ENCODE peak calls at places on chromosomes 11 and 22, in four cellular contexts. One of them, this sample, is unnamed.
A peak's percentile ranks its signal among the peaks of the same experiment; 100 is the strongest.

GRCh38 chr11:288328-289144 is at the start of gene PGGHG:
- DNase-seq in CD4-positive, CD25-positive, alpha-beta regulatory T cell: no peak
- DNase-seq in ascending aorta: peak; percentile 87
- DNase-seq in astrocyte: no peak
- DNase-seq in this sample: no peak

GRCh38 chr11:42234381-42235035 is 775.1 kb upstream of the LRRC4C start:
- DNase-seq in CD4-positive, CD25-positive, alpha-beta regulatory T cell: no peak
- DNase-seq in ascending aorta: no peak
- DNase-seq in astrocyte: peak; percentile 98
- DNase-seq in this sample: peak; percentile 58

GRCh38 chr11:8714622-8715225 is 32.1 kb downstream of the RPL27A start:
- DNase-seq in CD4-positive, CD25-positive, alpha-beta regulatory T cell: no peak
- DNase-seq in ascending aorta: no peak
- DNase-seq in astrocyte: peak; percentile 37
- DNase-seq in this sample: no peak

GRCh38 chr11:13667245-13667644 is 1.2 kb upstream of the FAR1 start:
- DNase-seq in CD4-positive, CD25-positive, alpha-beta regulatory T cell: peak; percentile 17
- DNase-seq in ascending aorta: no peak
- DNase-seq in astrocyte: no peak
- DNase-seq in this sample: peak; percentile 10

GRCh38 chr22:39932918-39933649 is 27.1 kb upstream of the TMA7B start:
- DNase-seq in CD4-positive, CD25-positive, alpha-beta regulatory T cell: peak; percentile 78
- DNase-seq in ascending aorta: no peak
- DNase-seq in astrocyte: no peak
- DNase-seq in this sample: no peak

GRCh38 chr11:32032478-32032877 is 58.4 kb upstream of the RCN1 start:
- DNase-seq in CD4-positive, CD25-positive, alpha-beta regulatory T cell: no peak
- DNase-seq in ascending aorta: no peak
- DNase-seq in astrocyte: no peak
- DNase-seq in this sample: no peak

GRCh38 chr22:49334589-49334873 is 493.1 kb downstream of the BRD1 start:
- DNase-seq in CD4-positive, CD25-positive, alpha-beta regulatory T cell: no peak
- DNase-seq in ascending aorta: no peak
- DNase-seq in astrocyte: no peak
- DNase-seq in this sample: no peak

GRCh38 chr11:75492181-75492820 is 33.4 kb downstream of the GDPD5 start:
- DNase-seq in CD4-positive, CD25-positive, alpha-beta regulatory T cell: peak; percentile 76
- DNase-seq in ascending aorta: no peak
- DNase-seq in astrocyte: no peak
- DNase-seq in this sample: no peak

GRCh38 chr22:32850591-32851517 is 49.3 kb downstream of the TIMP3 start:
- DNase-seq in CD4-positive, CD25-positive, alpha-beta regulatory T cell: no peak
- DNase-seq in ascending aorta: peak; percentile 91
- DNase-seq in astrocyte: no peak
- DNase-seq in this sample: peak; percentile 6

GRCh38 chr22:36194971-36195370 is 6.6 kb downstream of the APOL4 start:
- DNase-seq in CD4-positive, CD25-positive, alpha-beta regulatory T cell: peak; percentile 61
- DNase-seq in ascending aorta: peak; percentile 80
- DNase-seq in astrocyte: peak; percentile 44
- DNase-seq in this sample: no peak

GRCh38 chr11:9091044-9091936 is at the start of gene SCUBE2:
- DNase-seq in CD4-positive, CD25-positive, alpha-beta regulatory T cell: no peak
- DNase-seq in ascending aorta: no peak
- DNase-seq in astrocyte: no peak
- DNase-seq in this sample: no peak

GRCh38 chr11:75562836-75563484 is 907 bp downstream of the SERPINH1 start:
- DNase-seq in CD4-positive, CD25-positive, alpha-beta regulatory T cell: no peak
- DNase-seq in ascending aorta: no peak
- DNase-seq in astrocyte: peak; percentile 62
- DNase-seq in this sample: no peak

GRCh38 chr11:85540635-85541034 is 86.5 kb downstream of the DLG2 start:
- DNase-seq in CD4-positive, CD25-positive, alpha-beta regulatory T cell: no peak
- DNase-seq in ascending aorta: no peak
- DNase-seq in astrocyte: no peak
- DNase-seq in this sample: no peak

GRCh38 chr11:120622189-120622912 is 110.8 kb downstream of the GRIK4 start:
- DNase-seq in CD4-positive, CD25-positive, alpha-beta regulatory T cell: peak; percentile 14
- DNase-seq in ascending aorta: no peak
- DNase-seq in astrocyte: peak; percentile 4
- DNase-seq in this sample: no peak

GRCh38 chr22:50622723-50623327 is 5.1 kb downstream of the ARSA start:
- DNase-seq in CD4-positive, CD25-positive, alpha-beta regulatory T cell: no peak
- DNase-seq in ascending aorta: no peak
- DNase-seq in astrocyte: no peak
- DNase-seq in this sample: no peak

GRCh38 chr11:77147668-77148321 is 19.7 kb downstream of the MYO7A start:
- DNase-seq in CD4-positive, CD25-positive, alpha-beta regulatory T cell: peak; percentile 50
- DNase-seq in ascending aorta: no peak
- DNase-seq in astrocyte: no peak
- DNase-seq in this sample: no peak

GRCh38 chr11:118565062-118565461 is 669 bp downstream of the IFT46 start:
- DNase-seq in CD4-positive, CD25-positive, alpha-beta regulatory T cell: no peak
- DNase-seq in ascending aorta: peak; percentile 72
- DNase-seq in astrocyte: peak; percentile 9
- DNase-seq in this sample: no peak

GRCh38 chr11:129694538-129694937 is 121.1 kb upstream of the TMEM45B start:
- DNase-seq in CD4-positive, CD25-positive, alpha-beta regulatory T cell: peak; percentile 3
- DNase-seq in ascending aorta: no peak
- DNase-seq in astrocyte: no peak
- DNase-seq in this sample: no peak

GRCh38 chr22:19832476-19833108 is 22.1 kb downstream of the GNB1L start:
- DNase-seq in CD4-positive, CD25-positive, alpha-beta regulatory T cell: no peak
- DNase-seq in ascending aorta: no peak
- DNase-seq in astrocyte: no peak
- DNase-seq in this sample: no peak

GRCh38 chr11:86396403-86396802 is 21.7 kb downstream of the CCDC81 start:
- DNase-seq in CD4-positive, CD25-positive, alpha-beta regulatory T cell: no peak
- DNase-seq in ascending aorta: no peak
- DNase-seq in astrocyte: peak; percentile 68
- DNase-seq in this sample: peak; percentile 41

GRCh38 chr11:75773595-75774353 is 5.2 kb downstream of the DGAT2 start:
- DNase-seq in CD4-positive, CD25-positive, alpha-beta regulatory T cell: peak; percentile 69
- DNase-seq in ascending aorta: no peak
- DNase-seq in astrocyte: no peak
- DNase-seq in this sample: no peak

GRCh38 chr11:78319453-78319955 is 98.1 kb downstream of the GAB2 start:
- DNase-seq in CD4-positive, CD25-positive, alpha-beta regulatory T cell: no peak
- DNase-seq in ascending aorta: no peak
- DNase-seq in astrocyte: no peak
- DNase-seq in this sample: no peak

GRCh38 chr11:72989727-72990126 is 152.4 kb downstream of the FCHSD2 start:
- DNase-seq in CD4-positive, CD25-positive, alpha-beta regulatory T cell: no peak
- DNase-seq in ascending aorta: no peak
- DNase-seq in astrocyte: no peak
- DNase-seq in this sample: no peak

GRCh38 chr22:30902496-30903357 is 65.8 kb downstream of the MORC2 start:
- DNase-seq in CD4-positive, CD25-positive, alpha-beta regulatory T cell: no peak
- DNase-seq in ascending aorta: no peak
- DNase-seq in astrocyte: no peak
- DNase-seq in this sample: no peak

GRCh38 chr22:37275134-37275533 is 7.2 kb upstream of the CYTH4 start:
- DNase-seq in CD4-positive, CD25-positive, alpha-beta regulatory T cell: no peak
- DNase-seq in ascending aorta: no peak
- DNase-seq in astrocyte: no peak
- DNase-seq in this sample: no peak

GRCh38 chr11:6387811-6388599 is 2.3 kb upstream of the SMPD1 start:
- DNase-seq in CD4-positive, CD25-positive, alpha-beta regulatory T cell: no peak
- DNase-seq in ascending aorta: no peak
- DNase-seq in astrocyte: peak; percentile 36
- DNase-seq in this sample: no peak

GRCh38 chr22:38655532-38656255 is 498 bp downstream of the FAM227A start:
- DNase-seq in CD4-positive, CD25-positive, alpha-beta regulatory T cell: no peak
- DNase-seq in ascending aorta: no peak
- DNase-seq in astrocyte: no peak
- DNase-seq in this sample: no peak

GRCh38 chr11:128407962-128408361 is 179.4 kb downstream of the ETS1 start:
- DNase-seq in CD4-positive, CD25-positive, alpha-beta regulatory T cell: no peak
- DNase-seq in ascending aorta: no peak
- DNase-seq in astrocyte: peak; percentile 87
- DNase-seq in this sample: peak; percentile 66

GRCh38 chr11:95647355-95647754 is 142.2 kb downstream of the FAM76B start:
- DNase-seq in CD4-positive, CD25-positive, alpha-beta regulatory T cell: no peak
- DNase-seq in ascending aorta: peak; percentile 79
- DNase-seq in astrocyte: no peak
- DNase-seq in this sample: no peak

GRCh38 chr11:95653099-95653498 is 136.5 kb downstream of the FAM76B start:
- DNase-seq in CD4-positive, CD25-positive, alpha-beta regulatory T cell: no peak
- DNase-seq in ascending aorta: no peak
- DNase-seq in astrocyte: no peak
- DNase-seq in this sample: no peak

GRCh38 chr11:95650271-95650670 is 139.3 kb downstream of the FAM76B start:
- DNase-seq in CD4-positive, CD25-positive, alpha-beta regulatory T cell: no peak
- DNase-seq in ascending aorta: no peak
- DNase-seq in astrocyte: no peak
- DNase-seq in this sample: no peak

GRCh38 chr11:95652002-95652472 is 137.5 kb downstream of the FAM76B start:
- DNase-seq in CD4-positive, CD25-positive, alpha-beta regulatory T cell: no peak
- DNase-seq in ascending aorta: no peak
- DNase-seq in astrocyte: no peak
- DNase-seq in this sample: no peak

GRCh38 chr11:95647805-95648379 is 141.7 kb downstream of the FAM76B start:
- DNase-seq in CD4-positive, CD25-positive, alpha-beta regulatory T cell: no peak
- DNase-seq in ascending aorta: no peak
- DNase-seq in astrocyte: no peak
- DNase-seq in this sample: no peak
- H3K4me3 ChIP-seq in CD4-positive, CD25-positive, alpha-beta regulatory T cell: no peak overlapping the region
- H3K4me3 ChIP-seq in ascending aorta: peak overlapping the region; percentile 44
- H3K4me3 ChIP-seq in astrocyte: no peak overlapping the region
- H3K4me3 ChIP-seq in this sample: no peak overlapping the region

DNA sequence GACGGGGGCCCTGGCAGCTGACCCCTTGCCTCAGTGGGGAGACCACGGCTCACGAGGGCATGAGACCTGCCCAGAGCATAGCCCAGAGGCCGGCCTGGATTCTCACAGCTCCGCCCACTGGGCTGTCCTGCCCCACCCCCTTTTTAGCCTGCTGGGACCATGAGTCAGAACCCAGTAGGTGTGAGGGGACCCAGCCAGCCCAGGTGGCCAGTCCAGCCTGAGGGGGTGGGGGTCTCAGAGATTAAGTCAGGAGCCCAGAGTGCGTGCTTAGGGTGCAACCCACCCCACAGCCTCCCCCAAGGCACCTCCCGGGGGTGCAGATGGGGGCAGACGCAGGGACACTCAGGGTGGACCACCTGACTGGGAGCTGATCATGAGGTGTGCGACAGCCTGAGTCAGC is 40.1 kb upstream of the PPARA start:
- DNase-seq in CD4-positive, CD25-positive, alpha-beta regulatory T cell: no peak
- DNase-seq in ascending aorta: no peak
- DNase-seq in astrocyte: peak; percentile 49
- DNase-seq in this sample: no peak
- H3K36me3 ChIP-seq in CD4-positive, CD25-positive, alpha-beta regulatory T cell: no peaks in the 10 kb centered on the region
- H3K36me3 ChIP-seq in ascending aorta: peaks cover 40% of the 10 kb centered on the region
- H3K36me3 ChIP-seq in astrocyte: peaks cover 2% of the 10 kb centered on the region
- H3K36me3 ChIP-seq in this sample: peaks cover 77% of the 10 kb centered on the region

GRCh38 chr22:29165336-29166060 is 40.2 kb upstream of the EMID1 start:
- DNase-seq in CD4-positive, CD25-positive, alpha-beta regulatory T cell: no peak
- DNase-seq in ascending aorta: no peak
- DNase-seq in astrocyte: no peak
- DNase-seq in this sample: no peak
- H3K27me3 ChIP-seq in CD4-positive, CD25-positive, alpha-beta regulatory T cell: no peaks in the 10 kb centered on the region
- H3K27me3 ChIP-seq in ascending aorta: no peaks in the 10 kb centered on the region
- H3K27me3 ChIP-seq in astrocyte: no peaks in the 10 kb centered on the region
- H3K27me3 ChIP-seq in this sample: peaks cover 6% of the 10 kb centered on the region

DNA sequence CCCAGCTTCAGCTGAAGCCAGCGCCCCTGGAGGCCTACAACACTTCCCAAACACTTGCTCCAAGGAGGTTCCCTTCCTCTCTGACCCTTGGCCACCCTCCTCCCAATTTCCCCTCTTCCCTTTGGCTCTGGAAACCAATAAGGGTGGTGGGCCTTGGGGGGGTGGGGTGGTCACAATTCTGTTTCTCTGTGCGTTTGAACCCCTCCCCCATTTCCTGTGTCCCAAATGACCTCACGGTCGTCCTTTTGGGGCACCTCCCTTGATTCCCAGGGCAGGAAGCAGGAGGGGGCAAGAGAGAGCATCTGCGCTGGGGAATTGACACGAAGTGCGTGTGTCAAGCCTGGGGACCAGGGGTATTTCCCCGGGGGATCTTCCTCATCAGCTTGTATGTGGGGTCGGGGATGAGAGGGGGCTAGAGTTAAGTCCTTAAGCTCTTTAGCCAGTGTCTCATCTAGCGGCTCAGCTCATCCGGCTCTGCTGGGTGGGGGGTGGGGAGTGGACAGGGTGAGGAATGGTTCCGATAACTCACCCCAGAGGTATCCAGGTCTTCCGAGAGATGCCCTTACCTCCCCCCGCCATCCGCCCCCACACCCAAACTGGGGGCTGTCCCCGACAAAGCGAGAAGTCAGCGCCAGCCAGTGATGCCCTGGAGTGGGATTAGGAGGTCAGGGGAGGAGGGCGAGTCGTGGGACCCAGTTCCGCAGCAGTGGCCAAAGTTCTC is 629 bp downstream of the ESAM start:
- DNase-seq in CD4-positive, CD25-positive, alpha-beta regulatory T cell: no peak
- DNase-seq in ascending aorta: no peak
- DNase-seq in astrocyte: no peak
- DNase-seq in this sample: no peak
- H3K4me3 ChIP-seq in CD4-positive, CD25-positive, alpha-beta regulatory T cell: no peak overlapping the region
- H3K4me3 ChIP-seq in ascending aorta: peak overlapping the region; percentile 62
- H3K4me3 ChIP-seq in astrocyte: no peak overlapping the region
- H3K4me3 ChIP-seq in this sample: no peak overlapping the region

DNA sequence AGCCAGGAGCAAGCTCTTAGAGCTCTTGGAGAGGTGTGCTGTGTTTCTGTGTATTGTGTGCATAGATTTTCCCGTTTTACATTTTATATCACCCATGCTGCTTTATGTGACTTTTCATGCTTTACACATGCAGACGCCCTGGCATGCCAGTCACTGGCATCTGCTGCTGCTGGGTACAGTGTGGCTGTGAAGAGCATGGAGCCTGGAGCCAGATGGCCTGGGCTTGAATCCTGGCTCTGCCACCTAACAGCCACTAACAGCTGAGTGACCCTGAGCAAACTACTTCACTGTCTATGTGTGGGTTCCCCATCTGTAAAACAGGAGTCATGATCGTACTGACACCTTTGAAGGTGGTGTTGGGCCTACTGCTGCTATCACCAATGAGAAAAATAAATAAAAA is 23.1 kb downstream of the POLR3H start:
- DNase-seq in CD4-positive, CD25-positive, alpha-beta regulatory T cell: no peak
- DNase-seq in ascending aorta: no peak
- DNase-seq in astrocyte: no peak
- DNase-seq in this sample: no peak
- H3K36me3 ChIP-seq in CD4-positive, CD25-positive, alpha-beta regulatory T cell: peaks cover 17% of the 10 kb centered on the region
- H3K36me3 ChIP-seq in ascending aorta: peaks cover 29% of the 10 kb centered on the region
- H3K36me3 ChIP-seq in astrocyte: peaks cover 9% of the 10 kb centered on the region
- H3K36me3 ChIP-seq in this sample: peaks cover 33% of the 10 kb centered on the region

GRCh38 chr11:61980783-61981541 is 13.5 kb upstream of the FTH1 start:
- DNase-seq in CD4-positive, CD25-positive, alpha-beta regulatory T cell: no peak
- DNase-seq in ascending aorta: no peak
- DNase-seq in astrocyte: no peak
- DNase-seq in this sample: no peak
- H3K27me3 ChIP-seq in CD4-positive, CD25-positive, alpha-beta regulatory T cell: no peaks in the 10 kb centered on the region
- H3K27me3 ChIP-seq in ascending aorta: no peaks in the 10 kb centered on the region
- H3K27me3 ChIP-seq in astrocyte: peaks cover 3% of the 10 kb centered on the region
- H3K27me3 ChIP-seq in this sample: no peaks in the 10 kb centered on the region

This sample was measured in BJ.